ENCODE peak calls at places on chromosomes 13 and 19, in four cellular contexts. D is adrenal gland, V is uterus, Y is A549. Z is an unnamed sample.

GRCh38 chr19:1401138-1401888 is at the start of gene GAMT:
- DNase-seq in D (no peak), V (no peak), Y (no peak), Z (peak)

GRCh38 chr19:33866696-33867095 is 70.0 kb downstream of the KCTD15 start:
- DNase-seq in D (no peak), V (no peak), Y (no peak), Z (no peak)

GRCh38 chr19:19053508-19054314 is 10.1 kb upstream of the SLC25A42 start:
- DNase-seq in D (peak), V (peak), Y (peak), Z (peak)

GRCh38 chr13:32837973-32838940 is 178.0 kb upstream of the KL start:
- DNase-seq in D (no peak), V (no peak), Y (no peak), Z (peak)

GRCh38 chr13:47945738-47946137 is 55.3 kb downstream of the SUCLA2 start:
- DNase-seq in D (no peak), V (no peak), Y (peak), Z (no peak)

GRCh38 chr13:98155475-98156111 is 12.7 kb downstream of the FARP1 start:
- DNase-seq in D (peak), V (no peak), Y (no peak), Z (peak)

GRCh38 chr13:84873951-84874350 is 925.3 kb downstream of the SLITRK6 start:
- DNase-seq in D (no peak), V (no peak), Y (no peak), Z (no peak)

GRCh38 chr19:45117167-45117594 is 24.2 kb downstream of the PPP1R37 start:
- DNase-seq in D (no peak), V (no peak), Y (no peak), Z (no peak)

GRCh38 chr19:49664171-49665070 is 1.2 kb downstream of the IRF3 start:
- DNase-seq in D (peak), V (peak), Y (peak), Z (peak)

GRCh38 chr13:26618726-26619125 is 61.2 kb downstream of the WASF3 start:
- DNase-seq in D (no peak), V (no peak), Y (no peak), Z (no peak)

GRCh38 chr13:69524459-69525155 is 583.0 kb upstream of the ATXN8OS start:
- DNase-seq in D (no peak), V (no peak), Y (no peak), Z (no peak)

GRCh38 chr19:19538077-19538764 is at the start of gene CILP2:
- DNase-seq in D (no peak), V (no peak), Y (no peak), Z (peak)

GRCh38 chr13:25170554-25171107 is 1.5 kb downstream of the AMER2 start:
- DNase-seq in D (no peak), V (no peak), Y (no peak), Z (no peak)

GRCh38 chr19:18871543-18871942 is 24.4 kb downstream of the CERS1 start:
- DNase-seq in D (no peak), V (no peak), Y (no peak), Z (no peak)

GRCh38 chr19:48962849-48963165 is 2.3 kb upstream of the FTL start:
- DNase-seq in D (no peak), V (no peak), Y (no peak), Z (no peak)

GRCh38 chr13:24127116-24127631 is 33.3 kb upstream of the SPATA13 start:
- DNase-seq in D (no peak), V (no peak), Y (peak), Z (no peak)

GRCh38 chr19:2478324-2478755 is 2.4 kb downstream of the GADD45B start:
- DNase-seq in D (peak), V (peak), Y (peak), Z (peak)

GRCh38 chr19:41299755-41300089 is 10.2 kb upstream of the CCDC97 start:
- DNase-seq in D (peak), V (peak), Y (no peak), Z (peak)

GRCh38 chr19:18112989-18113478 is 15.5 kb downstream of the MAST3 start:
- DNase-seq in D (peak), V (peak), Y (peak), Z (peak)

GRCh38 chr13:36142735-36143134 is 11.6 kb upstream of the DCLK1 start:
- DNase-seq in D (no peak), V (no peak), Y (no peak), Z (no peak)

GRCh38 chr13:108851660-108852059 is 222.2 kb downstream of the MYO16 start:
- DNase-seq in D (no peak), V (no peak), Y (no peak), Z (no peak)

GRCh38 chr13:43227721-43228120 is 204.3 kb downstream of the DNAJC15 start:
- DNase-seq in D (no peak), V (no peak), Y (no peak), Z (no peak)

GRCh38 chr13:100721885-100722512 is 47.4 kb upstream of the TMTC4 start:
- DNase-seq in D (peak), V (no peak), Y (peak), Z (peak)

GRCh38 chr19:52963229-52963760 is 614 bp upstream of the ZNF816 start:
- DNase-seq in D (peak), V (peak), Y (no peak), Z (peak)

GRCh38 chr13:51311271-51311670 is 28.2 kb upstream of the SERPINE3 start:
- DNase-seq in D (no peak), V (no peak), Y (no peak), Z (no peak)

GRCh38 chr13:32456591-32456990 is 28.7 kb upstream of the N4BP2L1 start:
- DNase-seq in D (no peak), V (no peak), Y (no peak), Z (no peak)

GRCh38 chr19:55640577-55641375 is at the start of gene ZNF580:
- DNase-seq in D (peak), V (no peak), Y (peak), Z (peak)

GRCh38 chr13:52599853-52600603 is 42.2 kb upstream of the HNRNPA1L2 start:
- DNase-seq in D (no peak), V (peak), Y (no peak), Z (peak)

GRCh38 chr13:114257014-114257413 is 22.3 kb downstream of the CDC16 start:
- DNase-seq in D (no peak), V (no peak), Y (no peak), Z (no peak)

GRCh38 chr13:41065098-41065497 is 3.8 kb downstream of the WBP4 start:
- DNase-seq in D (no peak), V (no peak), Y (no peak), Z (no peak)

GRCh38 chr19:45254044-45254531 is 3.0 kb downstream of the MARK4 start:
- DNase-seq in D (no peak), V (no peak), Y (no peak), Z (no peak)

GRCh38 chr13:44837250-44837649 is 152.0 kb downstream of the NUFIP1 start:
- DNase-seq in D (no peak), V (no peak), Y (no peak), Z (no peak)

GRCh38 chr13:49954674-49955455 is 18.7 kb upstream of the SPRYD7 start:
- DNase-seq in D (no peak), V (no peak), Y (peak), Z (no peak)

DNA sequence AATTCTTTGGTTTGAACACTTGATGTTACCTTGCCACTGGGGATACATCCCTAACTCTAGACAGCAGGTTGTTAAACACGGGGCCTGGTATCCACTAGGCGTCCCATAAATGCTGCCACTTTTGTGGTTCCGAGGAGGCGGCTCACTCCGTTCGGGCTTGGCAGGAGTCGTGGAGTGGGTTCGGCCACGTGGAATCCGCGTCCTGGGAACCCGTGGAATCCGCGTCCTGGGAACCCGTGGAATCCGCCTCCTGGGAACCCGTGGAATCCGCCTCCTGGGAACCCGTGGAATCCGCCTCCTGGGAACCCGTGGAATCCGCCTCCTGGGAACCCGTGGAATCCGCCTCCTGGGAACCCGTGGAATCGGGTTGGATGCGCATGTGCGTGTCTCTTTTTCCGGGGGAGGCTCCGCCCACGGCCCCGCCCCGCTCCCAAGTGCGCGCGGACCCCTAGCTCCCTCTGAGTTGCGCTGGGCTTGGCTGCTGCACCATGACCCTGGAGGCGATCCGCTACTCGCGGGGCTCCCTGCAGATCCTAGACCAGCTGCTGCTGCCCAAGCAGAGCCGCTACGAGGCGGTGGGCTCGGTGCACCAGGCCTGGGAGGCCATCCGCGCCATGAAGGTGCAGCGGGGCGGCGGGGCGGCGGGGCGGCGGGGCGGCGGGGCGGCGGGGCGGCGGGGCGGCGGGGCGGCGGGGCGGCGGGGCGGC is at the start of gene MRI1:
- DNase-seq in D (peak), V (peak), Y (peak), Z (peak)
- TF ChIP-seq POLR2A in D (peak), V (peak), Y (peak), Z (peak)

DNA sequence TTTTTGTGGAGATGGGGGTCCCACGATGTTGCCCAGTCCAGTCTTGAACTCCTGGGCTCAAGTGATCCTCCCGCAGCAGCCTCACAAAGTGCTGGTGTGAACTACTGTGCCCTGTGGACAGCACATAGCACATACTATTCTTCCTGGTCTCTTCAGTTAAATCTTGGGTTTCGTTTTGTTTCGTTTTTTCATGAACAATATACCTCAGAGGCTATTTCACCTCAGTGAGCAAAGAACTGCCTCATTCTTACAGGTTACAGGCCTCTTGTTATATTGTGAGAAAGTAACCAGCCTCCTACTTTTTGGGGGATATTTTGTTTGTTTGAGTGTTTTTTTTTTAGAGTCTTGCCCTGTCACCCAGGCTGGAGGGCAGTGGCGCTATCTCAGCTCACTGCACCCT is 1.3 kb upstream of the C3 start:
- DNase-seq in D (no peak), V (no peak), Y (no peak), Z (no peak)
- TF ChIP-seq POLR2A in D (no peak), V (no peak), Y (no peak), Z (no peak)

GRCh38 chr19:39539519-39540332 is at the start of gene EID2:
- DNase-seq in D (peak), V (peak), Y (peak), Z (peak)
- TF ChIP-seq POLR2A in D (peak), V (peak), Y (peak), Z (peak)

GRCh38 chr19:10335149-10336053 is 2.1 kb upstream of the RAVER1 start:
- DNase-seq in D (no peak), V (no peak), Y (no peak), Z (peak)

GRCh38 chr19:10332158-10332964 is 968 bp downstream of the RAVER1 start:
- DNase-seq in D (no peak), V (no peak), Y (no peak), Z (no peak)

GRCh38 chr19:10334340-10335148 is 1.2 kb upstream of the RAVER1 start:
- DNase-seq in D (peak), V (peak), Y (peak), Z (peak)

GRCh38 chr19:10333758-10334339 is 520 bp upstream of the RAVER1 start:
- DNase-seq in D (no peak), V (no peak), Y (no peak), Z (no peak)

GRCh38 chr19:10332965-10333757 is at the start of gene RAVER1:
- DNase-seq in D (peak), V (peak), Y (peak), Z (peak)
- TF ChIP-seq POLR2A in D (peak), V (peak), Y (peak), Z (no peak)